ENCODE peak calls at places on chromosomes 2 and 18, in four cellular contexts. U, S, O and K are unnamed samples. For H4K20me1, the result is how much of the 10 kb centered on the place peaks cover.

GRCh38 chr2:223970343-223971128 is 13.3 kb downstream of the MRPL44 start:
- DNase-seq in U (peak), S (peak), O (no peak), K (peak)

GRCh38 chr2:69067866-69068265 is 54.9 kb downstream of the ANTXR1 start:
- DNase-seq in U (no peak), S (no peak), O (no peak), K (no peak)

GRCh38 chr18:58135170-58135569 is 91.1 kb downstream of the NEDD4L start:
- DNase-seq in U (no peak), S (peak), O (peak), K (no peak)

GRCh38 chr2:122634261-122634660 is 878.8 kb downstream of the TSN start:
- DNase-seq in U (no peak), S (peak), O (no peak), K (no peak)

GRCh38 chr2:25534455-25534854 is 138.9 kb downstream of the DTNB start:
- DNase-seq in U (no peak), S (no peak), O (no peak), K (no peak)

GRCh38 chr2:27191107-27191829 is 20.6 kb upstream of the ATRAID start:
- DNase-seq in U (peak), S (peak), O (no peak), K (peak)

GRCh38 chr2:109162999-109163398 is 34.0 kb downstream of the SH3RF3 start:
- DNase-seq in U (no peak), S (no peak), O (no peak), K (peak)

GRCh38 chr18:63237486-63237885 is 82.1 kb downstream of the BCL2 start:
- DNase-seq in U (no peak), S (no peak), O (no peak), K (no peak)

GRCh38 chr2:112482309-112483046 is 522 bp downstream of the TTL start:
- DNase-seq in U (peak), S (peak), O (no peak), K (peak)

GRCh38 chr2:187057466-187057865 is 208.5 kb upstream of the ZSWIM2 start:
- DNase-seq in U (peak), S (no peak), O (no peak), K (no peak)

GRCh38 chr2:120012363-120012762 is 514 bp upstream of the EPB41L5 start:
- DNase-seq in U (no peak), S (no peak), O (no peak), K (no peak)

GRCh38 chr2:39534095-39534711 is 97.1 kb upstream of the MAP4K3 start:
- DNase-seq in U (no peak), S (no peak), O (no peak), K (no peak)

GRCh38 chr2:234678721-234679120 is 181.8 kb upstream of the ARL4C start:
- DNase-seq in U (no peak), S (peak), O (no peak), K (no peak)

GRCh38 chr2:219631925-219632757 is 4.7 kb downstream of the SLC4A3 start:
- DNase-seq in U (no peak), S (no peak), O (no peak), K (no peak)
- TF ChIP-seq FOS in U (no peak), S (no peak), O (no peak), K (no peak)

GRCh38 chr18:76592981-76593381 is 97.9 kb upstream of the ZNF516 start:
- DNase-seq in U (no peak), S (peak), O (no peak), K (no peak)
- H4K20me1 ChIP-seq in U (under half), S (under half), O (under half), K (under half)

GRCh38 chr18:13435596-13436333 is 217.2 kb downstream of the LDLRAD4 start:
- DNase-seq in U (no peak), S (no peak), O (no peak), K (peak)
- TF ChIP-seq FOS in U (no peak), S (no peak), O (no peak), K (peak)

GRCh38 chr2:168203762-168204693 is 43.4 kb downstream of the STK39 start:
- DNase-seq in U (no peak), S (no peak), O (no peak), K (no peak)
- H4K20me1 ChIP-seq in U (under half), S (under half), O (under half), K (under half)

GRCh38 chr2:145524836-145525235 is 1004.9 kb upstream of the ZEB2 start:
- DNase-seq in U (no peak), S (peak), O (no peak), K (no peak)

GRCh38 chr2:145530653-145531052 is 1010.7 kb upstream of the ZEB2 start:
- DNase-seq in U (no peak), S (no peak), O (no peak), K (no peak)
- TF ChIP-seq FOS in U (no peak), S (no peak), O (no peak), K (no peak)